ENCODE peak calls at places on chromosomes 2 and 18, in ten cellular contexts. E, D, J, X, W, N, V, M, Y and L are unnamed samples.

GRCh38 chr18:31931163-31931885 is 11.6 kb downstream of the TRAPPC8 start:
- DNase-seq in W (no peak), M (no peak), D (peak), V (no peak), Y (no peak), J (no peak), N (no peak), E (no peak), X (no peak), L (peak)

GRCh38 chr18:9596843-9597242 is 17.5 kb downstream of the PPP4R1 start:
- DNase-seq in M (no peak), W (no peak), X (no peak), Y (no peak), D (no peak), E (no peak), N (no peak), J (no peak), V (no peak), L (no peak)

GRCh38 chr18:68445668-68446426 is 269.1 kb downstream of the TMX3 start:
- DNase-seq in W (no peak), D (no peak), V (no peak), J (no peak), M (no peak), Y (no peak), N (no peak), E (no peak), X (no peak), L (no peak)

GRCh38 chr2:190180313-190181065 is 118.0 kb upstream of the MSTN start:
- DNase-seq in W (peak), X (peak), D (peak), M (peak), N (peak), V (no peak), E (no peak), J (no peak), Y (no peak), L (no peak)

GRCh38 chr2:205903549-205904129 is 182.3 kb downstream of the INO80D start:
- DNase-seq in M (no peak), V (no peak), X (no peak), Y (no peak), N (peak), W (no peak), D (peak), J (no peak), E (no peak), L (peak)

GRCh38 chr2:26173596-26174482 is 951 bp downstream of the GAREM2 start:
- DNase-seq in W (peak), E (no peak), V (no peak), N (peak), X (peak), Y (no peak), D (no peak), J (no peak), M (no peak), L (no peak)

GRCh38 chr2:217890445-217890844 is 112.3 kb downstream of the TNS1 start:
- DNase-seq in M (no peak), E (peak), Y (peak), D (peak), V (peak), J (no peak), W (peak), X (no peak), N (no peak), L (peak)

GRCh38 chr2:234304945-234305344 is 191.9 kb downstream of the ARL4C start:
- DNase-seq in N (peak), V (no peak), D (peak), E (no peak), X (no peak), J (no peak), M (no peak), Y (no peak), W (no peak), L (peak)

GRCh38 chr2:240814946-240815760 is 4.9 kb downstream of the KIF1A start:
- DNase-seq in W (no peak), Y (no peak), N (no peak), J (no peak), X (peak), V (no peak), M (no peak), D (no peak), E (no peak), L (no peak)

GRCh38 chr2:224570328-224570993 is 14.7 kb downstream of the CUL3 start:
- DNase-seq in J (no peak), X (no peak), V (peak), M (no peak), E (no peak), N (no peak), D (no peak), Y (no peak), W (no peak), L (no peak)

GRCh38 chr2:120515759-120516295 is 169.9 kb downstream of the INHBB start:
- DNase-seq in V (no peak), J (no peak), E (no peak), W (no peak), M (no peak), Y (no peak), X (no peak), D (no peak), N (no peak), L (no peak)

GRCh38 chr2:10547663-10548384 is 99.7 kb upstream of the ODC1 start:
- DNase-seq in W (no peak), M (no peak), N (no peak), D (no peak), E (no peak), V (no peak), X (no peak), Y (no peak), J (no peak), L (no peak)

GRCh38 chr2:16429431-16429830 is 236.2 kb downstream of the CYRIA start:
- DNase-seq in N (no peak), V (no peak), J (no peak), Y (no peak), M (no peak), W (no peak), D (no peak), X (no peak), E (no peak), L (no peak)

GRCh38 chr18:13218376-13219011 is at the start of gene LDLRAD4:
- DNase-seq in J (no peak), V (no peak), N (no peak), E (no peak), X (peak), W (peak), D (no peak), M (no peak), Y (no peak), L (no peak)

GRCh38 chr2:182951948-182952663 is 85.7 kb upstream of the FRZB start:
- DNase-seq in Y (peak), E (no peak), N (no peak), M (no peak), V (no peak), D (no peak), W (no peak), X (no peak), J (no peak), L (no peak)

GRCh38 chr2:128313076-128313836 is 5.4 kb downstream of the HS6ST1 start:
- DNase-seq in X (peak), E (no peak), M (peak), Y (no peak), W (no peak), V (no peak), N (peak), D (peak), J (no peak), L (peak)

GRCh38 chr2:163132850-163133249 is 294.3 kb upstream of the KCNH7 start:
- DNase-seq in W (no peak), D (peak), M (no peak), N (no peak), J (no peak), X (no peak), V (no peak), E (no peak), Y (no peak), L (peak)